ENCODE peak calls at places on chromosomes 7 and 10, in seven cellular contexts. R, J, O, B, V, G and F are unnamed samples.
A peak's percentile ranks its signal among the peaks of the same experiment; 100 is the strongest.

GRCh38 chr10:78964952-78965633 is 103.7 kb upstream of the ZMIZ1 start:
- DNase-seq in R (peak; percentile 81), J (no peak), O (peak; percentile 80), B (peak; percentile 84), V (peak; percentile 92), G (no peak), F (peak; percentile 83)

GRCh38 chr10:131198843-131199242 is 112.7 kb downstream of the TCERG1L start:
- DNase-seq in R (no peak), J (no peak), O (no peak), B (peak; percentile 5), V (no peak), G (no peak), F (peak; percentile 17)

GRCh38 chr10:24505759-24506158 is 217.9 kb downstream of the ARHGAP21 start:
- DNase-seq in R (no peak), J (no peak), O (no peak), B (peak; percentile 40), V (no peak), G (no peak), F (no peak)

GRCh38 chr10:103983367-103983911 is 16.5 kb downstream of the SLK start:
- DNase-seq in R (peak; percentile 7), J (no peak), O (no peak), B (no peak), V (no peak), G (no peak), F (no peak)

GRCh38 chr7:48084727-48085432 is 4.2 kb upstream of the UPP1 start:
- DNase-seq in R (no peak), J (peak; percentile 76), O (peak; percentile 89), B (peak; percentile 53), V (peak; percentile 68), G (no peak), F (no peak)

GRCh38 chr7:149097088-149097487 is 6.6 kb upstream of the ZNF786 start:
- DNase-seq in R (peak; percentile 76), J (no peak), O (no peak), B (no peak), V (no peak), G (no peak), F (no peak)

GRCh38 chr10:119517235-119518141 is 25.0 kb downstream of the RGS10 start:
- DNase-seq in R (no peak), J (no peak), O (no peak), B (no peak), V (no peak), G (peak; percentile 64), F (no peak)

GRCh38 chr7:121275204-121275603 is 53.6 kb upstream of the WNT16 start:
- DNase-seq in R (no peak), J (no peak), O (no peak), B (no peak), V (no peak), G (no peak), F (no peak)

GRCh38 chr10:29865700-29866355 is 193.6 kb downstream of the JCAD start:
- DNase-seq in R (no peak), J (no peak), O (no peak), B (no peak), V (no peak), G (no peak), F (no peak)

GRCh38 chr7:47609803-47610452 is 28.0 kb upstream of the TNS3 start:
- DNase-seq in R (no peak), J (peak; percentile 68), O (peak; percentile 82), B (no peak), V (peak; percentile 67), G (no peak), F (peak; percentile 50)

GRCh38 chr10:391849-392704 is 256.8 kb downstream of the ZMYND11 start:
- DNase-seq in R (no peak), J (no peak), O (peak; percentile 60), B (no peak), V (no peak), G (no peak), F (no peak)

GRCh38 chr10:70923696-70924095 is 35.3 kb upstream of the PCBD1 start:
- DNase-seq in R (no peak), J (no peak), O (no peak), B (no peak), V (no peak), G (no peak), F (peak; percentile 59)

GRCh38 chr7:124856299-124856888 is 73.2 kb downstream of the POT1 start:
- DNase-seq in R (peak; percentile 67), J (no peak), O (no peak), B (no peak), V (no peak), G (no peak), F (no peak)

GRCh38 chr10:11344550-11344949 is 266.9 kb downstream of the USP6NL start:
- DNase-seq in R (peak; percentile 65), J (no peak), O (no peak), B (no peak), V (no peak), G (no peak), F (no peak)

GRCh38 chr7:5591547-5591899 is 167.9 kb upstream of the TNRC18 start:
- DNase-seq in R (peak; percentile 74), J (no peak), O (no peak), B (peak; percentile 27), V (no peak), G (no peak), F (peak; percentile 55)

GRCh38 chr10:113646337-113647201 is 17.3 kb downstream of the NRAP start:
- DNase-seq in R (no peak), J (no peak), O (no peak), B (no peak), V (peak; percentile 59), G (no peak), F (no peak)

GRCh38 chr7:110591341-110591740 is 499.6 kb upstream of the LRRN3 start:
- DNase-seq in R (no peak), J (no peak), O (no peak), B (no peak), V (no peak), G (no peak), F (no peak)

GRCh38 chr10:110989016-110989415 is 69.6 kb downstream of the SHOC2 start:
- DNase-seq in R (no peak), J (no peak), O (no peak), B (no peak), V (no peak), G (no peak), F (no peak)

GRCh38 chr10:119786117-119786769 is 60.4 kb downstream of the INPP5F start:
- DNase-seq in R (peak; percentile 91), J (no peak), O (no peak), B (no peak), V (no peak), G (no peak), F (no peak)

GRCh38 chr7:159141660-159142059 is 3.0 kb downstream of the VIPR2 start:
- DNase-seq in R (peak; percentile 55), J (no peak), O (no peak), B (no peak), V (peak; percentile 24), G (no peak), F (no peak)

GRCh38 chr7:26858229-26858568 is 6.2 kb downstream of the SKAP2 start:
- DNase-seq in R (peak; percentile 4), J (no peak), O (no peak), B (no peak), V (no peak), G (no peak), F (no peak)

GRCh38 chr10:132991706-132992432 is 49.5 kb upstream of the CFAP46 start:
- DNase-seq in R (no peak), J (no peak), O (no peak), B (no peak), V (peak; percentile 36), G (peak; percentile 33), F (no peak)

GRCh38 chr7:104758504-104758903 is 255.5 kb upstream of the KMT2E start:
- DNase-seq in R (no peak), J (no peak), O (no peak), B (no peak), V (no peak), G (no peak), F (no peak)

GRCh38 chr7:1819258-1819841 is 149.3 kb downstream of the ELFN1 start:
- DNase-seq in R (no peak), J (no peak), O (peak; percentile 54), B (no peak), V (peak; percentile 54), G (peak; percentile 37), F (no peak)

GRCh38 chr7:82430518-82431465 is 12.8 kb downstream of the CACNA2D1 start:
- DNase-seq in R (no peak), J (no peak), O (no peak), B (no peak), V (no peak), G (no peak), F (no peak)

GRCh38 chr7:31066516-31067130 is 14.5 kb downstream of the ADCYAP1R1 start:
- DNase-seq in R (no peak), J (no peak), O (peak; percentile 24), B (no peak), V (no peak), G (no peak), F (peak; percentile 13)

GRCh38 chr10:129963076-129963830 is 821 bp downstream of the EBF3 start:
- DNase-seq in R (peak; percentile 71), J (peak; percentile 22), O (peak; percentile 65), B (no peak), V (peak; percentile 76), G (no peak), F (no peak)

GRCh38 chr10:293636-294035 is 158.4 kb downstream of the ZMYND11 start:
- DNase-seq in R (no peak), J (no peak), O (peak; percentile 4), B (no peak), V (no peak), G (no peak), F (no peak)

GRCh38 chr10:117865945-117866344 is 180.8 kb downstream of the RAB11FIP2 start:
- DNase-seq in R (no peak), J (no peak), O (no peak), B (no peak), V (no peak), G (no peak), F (no peak)

GRCh38 chr7:91772100-91772794 is 108.3 kb downstream of the MTERF1 start:
- DNase-seq in R (no peak), J (no peak), O (no peak), B (no peak), V (no peak), G (no peak), F (no peak)

GRCh38 chr7:142808461-142808801 is 37.7 kb downstream of the PRSS2 start:
- DNase-seq in R (no peak), J (no peak), O (no peak), B (no peak), V (no peak), G (no peak), F (no peak)
- H3K4me1 ChIP-seq in R (peaks cover 40% of the 10 kb centered on the region), J (no peaks in the 10 kb centered on the region), O (no peaks in the 10 kb centered on the region), B (no peaks in the 10 kb centered on the region), V (no peaks in the 10 kb centered on the region), G (no peaks in the 10 kb centered on the region), F (no peaks in the 10 kb centered on the region)

GRCh38 chr10:34262965-34263364 is 552.1 kb downstream of the PARD3 start:
- DNase-seq in R (peak; percentile 38), J (no peak), O (no peak), B (no peak), V (no peak), G (no peak), F (no peak)
- TF ChIP-seq CTCF in R (peak; percentile 39), J (no peak), O (no peak), B (no peak), V (no peak), G (no peak), F (no peak)

GRCh38 chr7:101882595-101883564 is 65.5 kb downstream of the CUX1 start:
- DNase-seq in R (peak; percentile 56), J (peak; percentile 91), O (peak; percentile 97), B (peak; percentile 94), V (peak; percentile 91), G (peak; percentile 77), F (no peak)
- H3K4me1 ChIP-seq in R (peaks cover 45% of the 10 kb centered on the region), J (peaks cover 8% of the 10 kb centered on the region), O (no peaks in the 10 kb centered on the region), B (peaks cover 21% of the 10 kb centered on the region), V (peaks cover 73% of the 10 kb centered on the region), G (peaks cover 60% of the 10 kb centered on the region), F (peaks cover 64% of the 10 kb centered on the region)

GRCh38 chr7:84336303-84336702 is 141.7 kb upstream of the SEMA3A start:
- DNase-seq in R (peak; percentile 26), J (no peak), O (no peak), B (no peak), V (no peak), G (no peak), F (no peak)
- TF ChIP-seq CTCF in R (no peak), J (no peak), O (no peak), B (no peak), V (no peak), G (no peak), F (no peak)